ENCODE peak calls at places on chromosomes 6 and 20, in eight cellular contexts. E, V, O, W, U, Q, R and N are unnamed samples.

GRCh38 chr20:48823960-48824497 is 3.8 kb downstream of the PREX1 start:
- DNase-seq in W (peak), V (peak), U (no peak), E (no peak), Q (no peak), R (no peak), O (peak), N (peak)

GRCh38 chr6:149846321-149846720 is 17.8 kb downstream of the LRP11 start:
- DNase-seq in W (peak), R (no peak), Q (peak), U (no peak), O (peak), E (no peak), V (peak), N (peak)

GRCh38 chr6:41625442-41625841 is 12.8 kb upstream of the MDFI start:
- DNase-seq in R (no peak), U (no peak), O (peak), W (no peak), V (no peak), E (peak), Q (no peak), N (peak)

GRCh38 chr20:18805881-18806280 is 7.7 kb upstream of the SCP2D1 start:
- DNase-seq in V (peak), Q (no peak), U (no peak), E (no peak), R (no peak), O (peak), W (peak), N (peak)

GRCh38 chr6:157879034-157879872 is 56.2 kb downstream of the SNX9 start:
- DNase-seq in V (no peak), O (no peak), E (no peak), Q (no peak), R (peak), W (no peak), U (peak), N (no peak)

GRCh38 chr6:112372213-112372806 is 25.2 kb downstream of the RFPL4B start:
- DNase-seq in V (no peak), E (peak), Q (no peak), W (peak), O (peak), U (no peak), R (peak), N (peak)

GRCh38 chr20:59812286-59813125 is 120.9 kb downstream of the SYCP2 start:
- DNase-seq in E (no peak), U (no peak), W (no peak), R (no peak), O (no peak), V (no peak), Q (peak), N (no peak)

GRCh38 chr6:56719310-56719709 is 76.6 kb upstream of the DST start:
- DNase-seq in Q (no peak), W (no peak), U (no peak), E (no peak), R (no peak), O (no peak), V (no peak), N (no peak)

GRCh38 chr6:327538-328183 is 35.4 kb downstream of the DUSP22 start:
- DNase-seq in V (no peak), Q (no peak), E (no peak), U (no peak), R (no peak), O (no peak), W (peak), N (peak)

GRCh38 chr6:107704377-107705013 is 119.6 kb downstream of the SCML4 start:
- DNase-seq in E (peak), O (peak), U (peak), R (peak), Q (no peak), W (peak), V (peak), N (peak)

GRCh38 chr6:133833905-133834304 is 55.0 kb upstream of the TCF21 start:
- DNase-seq in R (no peak), U (no peak), Q (no peak), V (no peak), O (no peak), E (peak), W (no peak), N (peak)

GRCh38 chr20:41733151-41733550 is 115.0 kb upstream of the CHD6 start:
- DNase-seq in O (no peak), E (no peak), W (no peak), Q (no peak), R (no peak), V (no peak), U (no peak), N (no peak)

GRCh38 chr6:5471637-5472430 is 210.5 kb downstream of the FARS2 start:
- DNase-seq in Q (no peak), O (no peak), V (no peak), E (no peak), W (no peak), R (no peak), U (peak), N (no peak)

GRCh38 chr20:25218109-25218486 is 22.6 kb downstream of the ENTPD6 start:
- DNase-seq in U (no peak), R (no peak), E (no peak), W (no peak), O (no peak), V (no peak), Q (no peak), N (no peak)

GRCh38 chr20:39206899-39207564 is 244.9 kb downstream of the DHX35 start:
- DNase-seq in O (peak), Q (no peak), U (no peak), V (no peak), E (no peak), W (no peak), R (no peak), N (no peak)

GRCh38 chr6:64050586-64050985 is 415.0 kb downstream of the PHF3 start:
- DNase-seq in U (no peak), R (no peak), W (peak), Q (no peak), O (no peak), E (no peak), V (no peak), N (peak)

GRCh38 chr20:57393321-57394086 is 2.3 kb downstream of the RBM38 start:
- DNase-seq in E (no peak), V (no peak), U (no peak), Q (no peak), O (no peak), R (peak), W (no peak), N (no peak)

GRCh38 chr6:39937686-39938333 is 3.5 kb upstream of the MOCS1 start:
- DNase-seq in R (no peak), Q (no peak), W (no peak), O (no peak), V (no peak), U (no peak), E (no peak), N (no peak)

GRCh38 chr6:39938773-39939381 is 4.6 kb upstream of the MOCS1 start:
- DNase-seq in O (no peak), Q (no peak), V (no peak), U (no peak), R (no peak), E (peak), W (no peak), N (no peak)

GRCh38 chr6:39941820-39942219 is 7.6 kb upstream of the MOCS1 start:
- DNase-seq in Q (no peak), O (no peak), E (no peak), W (no peak), V (no peak), R (no peak), U (no peak), N (no peak)

GRCh38 chr6:39942903-39943580 is 8.8 kb upstream of the MOCS1 start:
- DNase-seq in W (no peak), R (no peak), V (no peak), U (no peak), O (no peak), Q (no peak), E (no peak), N (no peak)

DNA sequence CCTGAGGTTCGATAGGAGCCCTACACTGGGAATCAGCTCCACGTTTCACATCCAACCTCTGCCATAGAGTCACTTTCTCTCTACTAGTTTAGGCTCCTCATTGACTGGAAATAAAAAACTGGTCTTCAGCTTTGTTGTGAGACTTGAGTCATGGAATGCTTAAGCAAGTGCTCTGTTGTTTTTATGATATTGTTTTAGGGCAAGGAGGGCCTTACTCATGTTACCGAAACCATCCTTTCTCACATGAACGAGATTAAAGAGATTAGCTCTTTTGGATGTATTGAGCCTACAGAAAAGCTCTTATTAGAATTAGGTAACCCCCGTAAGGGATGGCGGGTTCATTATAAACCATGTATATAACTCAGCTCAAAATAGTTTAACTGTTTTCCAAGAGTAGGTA is 6.9 kb upstream of the MOCS1 start:
- DNase-seq in R (no peak), E (no peak), O (no peak), V (peak), W (no peak), Q (no peak), U (no peak), N (no peak)
- TF ChIP-seq CTCF in R (no peak), E (no peak), O (no peak), V (no peak), W (no peak), Q (no peak), U (no peak), N (no peak)

GRCh38 chr20:2692036-2692885 is at the start of gene EBF4:
- DNase-seq in U (peak), O (peak), Q (no peak), V (no peak), W (no peak), R (peak), E (peak), N (peak)
- H3K4me3 ChIP-seq in U (peak), O (peak), Q (peak), V (peak), W (peak), R (peak), E (peak), N (peak)

GRCh38 chr6:128327890-128328289 is 192.5 kb downstream of the PTPRK start:
- DNase-seq in E (peak), R (peak), W (peak), O (peak), Q (no peak), U (peak), V (no peak), N (peak)
- TF ChIP-seq CTCF in E (peak), R (peak), W (peak), O (peak), Q (no peak), U (peak), V (peak), N (peak)

DNA sequence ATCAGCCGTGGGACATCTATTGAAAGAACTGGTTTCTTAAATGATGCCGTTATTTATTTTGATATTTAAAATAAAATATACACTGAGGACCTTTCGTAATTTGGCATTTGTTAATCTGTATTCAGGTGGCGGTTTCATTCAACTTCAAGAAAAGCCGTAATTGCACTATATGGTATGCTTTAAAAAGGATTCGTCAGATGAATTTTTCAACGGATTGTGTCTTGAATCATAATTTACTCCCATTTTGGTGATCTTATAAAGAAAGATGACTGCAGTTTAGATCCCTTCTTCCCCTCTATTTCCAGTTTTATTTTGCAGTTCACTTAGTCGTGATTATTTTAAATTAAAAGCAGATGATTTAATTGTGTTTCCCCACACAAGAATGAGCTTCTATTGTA is 761 bp downstream of the KLHL32 start:
- DNase-seq in O (no peak), U (no peak), W (no peak), Q (no peak), E (no peak), V (no peak), R (no peak), N (no peak)
- H3K4me3 ChIP-seq in O (peak), U (peak), W (no peak), Q (peak), E (peak), V (peak), R (peak), N (no peak)

GRCh38 chr6:42904467-42904866 is 11.4 kb upstream of the PTCRA start:
- DNase-seq in V (no peak), W (no peak), E (no peak), U (no peak), Q (no peak), O (no peak), R (no peak), N (no peak)

GRCh38 chr6:42899871-42900270 is 16.0 kb upstream of the PTCRA start:
- DNase-seq in W (no peak), R (no peak), U (peak), Q (no peak), E (no peak), V (no peak), O (no peak), N (no peak)

GRCh38 chr6:42896178-42896719 is 16.8 kb downstream of the RPL7L1 start:
- DNase-seq in U (no peak), R (no peak), W (no peak), V (no peak), E (no peak), Q (no peak), O (no peak), N (no peak)

GRCh38 chr6:42901538-42901957 is 14.3 kb upstream of the PTCRA start:
- DNase-seq in E (peak), U (peak), O (peak), R (peak), V (peak), W (peak), Q (peak), N (peak)

GRCh38 chr6:42898891-42899361 is 16.9 kb upstream of the PTCRA start:
- DNase-seq in O (peak), R (peak), W (peak), V (peak), Q (no peak), E (peak), U (peak), N (peak)
- TF ChIP-seq CTCF in O (peak), R (peak), W (peak), V (peak), Q (peak), E (peak), U (peak), N (peak)